ENCODE peak calls at places on chromosomes 1 and 21, in four cellular contexts. One of them, this sample, is unnamed.

GRCh38 chr1:187079330-187079729 is 250.6 kb downstream of the PLA2G4A start:
- DNase-seq in IMR-90: no peak
- DNase-seq in H1: no peak
- DNase-seq in H9: no peak
- DNase-seq in this sample: no peak

GRCh38 chr1:2133879-2134215 is 60.7 kb downstream of the FAAP20 start:
- DNase-seq in IMR-90: no peak
- DNase-seq in H1: no peak
- DNase-seq in H9: no peak
- DNase-seq in this sample: no peak

GRCh38 chr1:51837243-51837642 is 41.3 kb downstream of the NRDC start:
- DNase-seq in IMR-90: no peak
- DNase-seq in H1: no peak
- DNase-seq in H9: no peak
- DNase-seq in this sample: no peak

GRCh38 chr1:153260473-153260979 is 1.0 kb downstream of the LORICRIN start:
- DNase-seq in IMR-90: no peak
- DNase-seq in H1: no peak
- DNase-seq in H9: no peak
- DNase-seq in this sample: no peak

GRCh38 chr1:174726167-174726879 is 273.4 kb upstream of the CACYBP start:
- DNase-seq in IMR-90: peak
- DNase-seq in H1: no peak
- DNase-seq in H9: no peak
- DNase-seq in this sample: peak

GRCh38 chr1:160781914-160782689 is 13.9 kb upstream of the LY9 start:
- DNase-seq in IMR-90: no peak
- DNase-seq in H1: no peak
- DNase-seq in H9: no peak
- DNase-seq in this sample: no peak

GRCh38 chr1:167617100-167617949 is 12.7 kb upstream of the RCSD1 start:
- DNase-seq in IMR-90: peak
- DNase-seq in H1: no peak
- DNase-seq in H9: no peak
- DNase-seq in this sample: peak

GRCh38 chr1:57235782-57236181 is 188.1 kb downstream of the DAB1 start:
- DNase-seq in IMR-90: no peak
- DNase-seq in H1: no peak
- DNase-seq in H9: no peak
- DNase-seq in this sample: no peak

GRCh38 chr1:154866995-154867795 is 2.9 kb downstream of the KCNN3 start:
- DNase-seq in IMR-90: peak
- DNase-seq in H1: no peak
- DNase-seq in H9: peak
- DNase-seq in this sample: peak

GRCh38 chr1:18118078-18118477 is 10.5 kb downstream of the IGSF21 start:
- DNase-seq in IMR-90: no peak
- DNase-seq in H1: no peak
- DNase-seq in H9: no peak
- DNase-seq in this sample: no peak

GRCh38 chr1:233394860-233395717 is 67.6 kb downstream of the MAP3K21 start:
- DNase-seq in IMR-90: peak
- DNase-seq in H1: no peak
- DNase-seq in H9: no peak
- DNase-seq in this sample: peak

GRCh38 chr1:59125154-59125553 is 171.7 kb upstream of the FGGY start:
- DNase-seq in IMR-90: no peak
- DNase-seq in H1: no peak
- DNase-seq in H9: no peak
- DNase-seq in this sample: no peak

GRCh38 chr1:56413671-56414199 is 165.6 kb downstream of the PLPP3 start:
- DNase-seq in IMR-90: no peak
- DNase-seq in H1: no peak
- DNase-seq in H9: no peak
- DNase-seq in this sample: no peak

GRCh38 chr1:30847358-30847972 is 61.1 kb downstream of the SDC3 start:
- DNase-seq in IMR-90: peak
- DNase-seq in H1: peak
- DNase-seq in H9: peak
- DNase-seq in this sample: peak

GRCh38 chr1:40860706-40861226 is 1.4 kb downstream of the CITED4 start:
- DNase-seq in IMR-90: no peak
- DNase-seq in H1: no peak
- DNase-seq in H9: no peak
- DNase-seq in this sample: no peak

GRCh38 chr1:179807691-179808485 is 64.8 kb downstream of the FAM163A start:
- DNase-seq in IMR-90: peak
- DNase-seq in H1: no peak
- DNase-seq in H9: no peak
- DNase-seq in this sample: no peak

GRCh38 chr1:39901486-39902120 is at the start of gene MYCL:
- DNase-seq in IMR-90: peak
- DNase-seq in H1: peak
- DNase-seq in H9: peak
- DNase-seq in this sample: peak

GRCh38 chr1:155004352-155005075 is 1.9 kb downstream of the ZBTB7B start:
- DNase-seq in IMR-90: no peak
- DNase-seq in H1: no peak
- DNase-seq in H9: peak
- DNase-seq in this sample: no peak

GRCh38 chr1:208045410-208046252 is 134.7 kb upstream of the CD34 start:
- DNase-seq in IMR-90: no peak
- DNase-seq in H1: no peak
- DNase-seq in H9: no peak
- DNase-seq in this sample: no peak

GRCh38 chr1:116763787-116764465 is 9.7 kb downstream of the CD2 start:
- DNase-seq in IMR-90: no peak
- DNase-seq in H1: peak
- DNase-seq in H9: peak
- DNase-seq in this sample: peak

GRCh38 chr1:178165196-178165595 is 71.3 kb downstream of the RASAL2 start:
- DNase-seq in IMR-90: no peak
- DNase-seq in H1: no peak
- DNase-seq in H9: no peak
- DNase-seq in this sample: no peak

GRCh38 chr1:204225841-204226745 is 12.3 kb upstream of the GOLT1A start:
- DNase-seq in IMR-90: peak
- DNase-seq in H1: no peak
- DNase-seq in H9: no peak
- DNase-seq in this sample: no peak

GRCh38 chr1:73832276-73832825 is 365.6 kb downstream of the LRRIQ3 start:
- DNase-seq in IMR-90: no peak
- DNase-seq in H1: no peak
- DNase-seq in H9: no peak
- DNase-seq in this sample: no peak

GRCh38 chr1:151621351-151621750 is 9.5 kb downstream of the SNX27 start:
- DNase-seq in IMR-90: no peak
- DNase-seq in H1: no peak
- DNase-seq in H9: no peak
- DNase-seq in this sample: no peak

GRCh38 chr1:222928212-222928611 is 113.4 kb downstream of the DISP1 start:
- DNase-seq in IMR-90: peak
- DNase-seq in H1: peak
- DNase-seq in H9: peak
- DNase-seq in this sample: peak

GRCh38 chr1:237814319-237814924 is 76.3 kb downstream of the ZP4 start:
- DNase-seq in IMR-90: peak
- DNase-seq in H1: no peak
- DNase-seq in H9: no peak
- DNase-seq in this sample: peak

GRCh38 chr21:44295646-44296045 is 4.2 kb upstream of the PFKL start:
- DNase-seq in IMR-90: no peak
- DNase-seq in H1: no peak
- DNase-seq in H9: no peak
- DNase-seq in this sample: no peak

GRCh38 chr1:150874455-150875196 is 1.8 kb downstream of the ARNT start:
- DNase-seq in IMR-90: no peak
- DNase-seq in H1: no peak
- DNase-seq in H9: no peak
- DNase-seq in this sample: no peak

GRCh38 chr1:193284219-193284618 is 97.8 kb upstream of the B3GALT2 start:
- DNase-seq in IMR-90: no peak
- DNase-seq in H1: no peak
- DNase-seq in H9: no peak
- DNase-seq in this sample: no peak

GRCh38 chr21:21740207-21740606 is 742.0 kb downstream of the NCAM2 start:
- DNase-seq in IMR-90: no peak
- DNase-seq in H1: no peak
- DNase-seq in H9: no peak
- DNase-seq in this sample: no peak

DNA sequence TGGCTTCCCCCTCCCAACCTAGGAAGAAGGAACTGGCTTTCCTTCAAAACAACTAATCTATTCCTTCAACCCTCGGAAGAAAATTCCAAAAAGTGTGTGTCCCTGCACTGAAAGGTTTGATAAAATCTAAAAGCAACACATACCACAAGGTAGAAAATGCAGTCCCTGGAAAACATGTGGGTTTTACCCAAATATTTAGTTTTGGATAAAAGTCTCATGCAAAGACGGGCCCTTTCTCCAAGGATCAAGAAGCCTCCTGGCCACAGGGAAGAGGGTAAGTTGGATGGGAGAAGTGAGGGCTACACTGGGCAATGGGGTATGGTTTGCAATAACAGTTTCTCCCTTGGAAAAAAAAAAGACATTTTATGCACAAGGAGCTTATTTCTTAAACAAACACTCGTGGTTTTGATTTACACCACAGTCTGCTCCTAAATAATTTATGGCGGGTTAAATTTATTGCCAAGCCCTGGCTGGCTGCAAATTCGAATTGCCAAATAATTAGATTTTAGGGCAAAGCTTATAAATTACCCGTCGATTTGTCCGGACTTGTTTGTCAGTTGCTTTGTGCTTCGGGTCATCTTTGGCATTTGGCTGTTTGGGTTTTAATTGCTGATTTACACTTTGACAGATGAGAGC is 28.9 kb downstream of the ERI3 start:
- DNase-seq in IMR-90: no peak
- DNase-seq in H1: no peak
- DNase-seq in H9: no peak
- DNase-seq in this sample: no peak
- H4K5ac ChIP-seq in IMR-90: no peak
- H4K5ac ChIP-seq in H1: no peak
- H4K5ac ChIP-seq in H9: no peak
- H4K5ac ChIP-seq in this sample: no peak

DNA sequence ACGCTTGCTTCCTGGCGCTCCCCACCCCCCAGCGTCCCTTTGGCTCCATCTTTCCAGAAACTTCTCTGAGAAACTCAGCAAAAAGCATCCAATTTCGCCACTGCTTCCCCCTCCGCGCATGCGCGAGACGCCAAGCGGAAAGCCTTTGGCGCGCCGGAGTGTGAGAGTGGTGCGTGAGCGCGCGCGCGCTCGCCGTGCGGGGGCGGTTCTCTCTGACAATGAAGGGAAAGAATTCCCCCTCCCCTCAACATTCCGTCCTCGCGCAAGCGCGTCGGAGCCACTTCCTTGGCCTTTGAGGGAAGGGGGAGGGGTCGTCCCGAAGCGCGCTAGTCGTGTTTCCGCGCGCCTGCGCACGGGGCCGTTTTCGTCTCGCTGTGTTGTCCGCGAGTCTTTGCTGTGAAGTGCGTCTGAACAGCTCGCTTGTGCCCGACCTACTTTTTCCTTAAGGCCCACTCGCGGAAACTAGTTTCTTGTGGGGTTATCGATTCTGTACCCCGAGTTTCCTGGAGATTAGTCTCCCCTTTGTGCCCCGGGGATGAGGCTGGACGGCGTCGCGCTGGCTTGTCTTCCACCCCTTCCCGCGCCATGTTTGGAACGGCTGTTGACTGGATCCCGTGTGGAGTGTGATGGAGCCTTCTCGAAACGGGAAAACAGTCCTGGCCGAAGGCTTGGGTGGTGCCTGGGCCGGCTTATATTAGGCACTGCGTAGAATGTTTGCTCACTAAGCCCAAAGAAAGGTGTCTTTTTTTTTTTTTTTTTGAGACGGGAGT is 11.6 kb upstream of the SPEN start:
- DNase-seq in IMR-90: peak
- DNase-seq in H1: peak
- DNase-seq in H9: peak
- DNase-seq in this sample: peak
- H3K23ac ChIP-seq in IMR-90: peak
- H3K23ac ChIP-seq in H1: no peak
- H3K23ac ChIP-seq in H9: no peak
- H3K23ac ChIP-seq in this sample: peak

GRCh38 chr1:230555826-230556225 is 86.5 kb upstream of the COG2 start:
- DNase-seq in IMR-90: no peak
- DNase-seq in H1: no peak
- DNase-seq in H9: no peak
- DNase-seq in this sample: no peak
- H3K4ac ChIP-seq in IMR-90: no peak
- H3K4ac ChIP-seq in H1: no peak
- H3K4ac ChIP-seq in H9: no peak
- H3K4ac ChIP-seq in this sample: no peak

DNA sequence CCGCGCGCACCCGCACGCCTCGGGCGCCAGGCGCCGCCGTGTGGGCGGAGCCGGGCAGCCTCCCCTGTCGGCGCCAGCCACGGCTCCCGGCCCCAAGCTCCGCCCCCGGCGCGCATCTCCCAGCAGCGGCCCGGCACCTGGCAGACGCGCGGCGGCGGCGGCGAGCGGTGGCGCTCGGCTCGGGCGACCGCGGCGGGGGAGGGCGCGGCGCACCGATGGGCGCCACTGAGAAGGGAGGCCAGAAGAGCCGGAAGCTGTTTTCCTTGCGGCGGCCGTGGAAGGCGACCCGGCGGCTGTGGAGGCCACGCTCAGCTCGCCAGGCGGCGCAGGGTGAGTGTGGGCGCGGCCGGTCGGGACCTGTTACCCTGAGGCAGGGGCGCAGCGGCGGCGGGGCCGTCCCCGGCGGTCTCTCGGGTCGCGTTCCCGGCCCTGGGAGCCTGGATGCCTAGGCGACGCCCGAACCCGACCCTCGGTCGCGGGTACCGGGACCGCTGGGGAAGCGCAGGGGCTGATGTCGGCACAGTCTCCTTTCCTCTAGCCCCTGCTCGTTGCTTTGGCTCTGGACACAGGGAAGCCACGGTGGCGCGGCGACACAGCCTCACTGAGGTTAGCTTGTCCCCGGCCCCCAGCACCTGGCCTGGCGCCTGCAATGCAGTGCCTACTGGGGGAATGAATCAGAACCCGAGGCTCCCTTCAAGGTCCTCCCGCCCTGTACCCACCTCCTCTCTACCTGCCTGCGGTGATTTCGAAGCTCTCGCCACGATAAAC is 54.8 kb upstream of the DNAJC6 start:
- DNase-seq in IMR-90: peak
- DNase-seq in H1: peak
- DNase-seq in H9: peak
- DNase-seq in this sample: peak
- H4K5ac ChIP-seq in IMR-90: no peak
- H4K5ac ChIP-seq in H1: no peak
- H4K5ac ChIP-seq in H9: no peak
- H4K5ac ChIP-seq in this sample: no peak